ENCODE peak calls at places on chromosomes 11 and 22, in nine cellular contexts. One of them, this sample, is unnamed.

GRCh38 chr11:6410695-6411430 is 8.0 kb downstream of the APBB1 start:
- DNase-seq in psoas muscle: no peak
- DNase-seq in spleen: peak
- DNase-seq in epithelial cell of proximal tubule: no peak
- DNase-seq in HEK293T: no peak
- DNase-seq in EH: no peak
- DNase-seq in activated T-cell treated with anti-CD3 and anti-CD28 coated beads, Interleukin-2, amount 50 U/mL, for 1 hour: no peak
- DNase-seq in WTC11: no peak
- DNase-seq in NCI-H1048: no peak
- DNase-seq in this sample: no peak

GRCh38 chr22:23143119-23143518 is 1.3 kb upstream of the RSPH14 start:
- DNase-seq in psoas muscle: no peak
- DNase-seq in spleen: no peak
- DNase-seq in epithelial cell of proximal tubule: no peak
- DNase-seq in HEK293T: no peak
- DNase-seq in EH: no peak
- DNase-seq in activated T-cell treated with anti-CD3 and anti-CD28 coated beads, Interleukin-2, amount 50 U/mL, for 1 hour: no peak
- DNase-seq in WTC11: no peak
- DNase-seq in NCI-H1048: no peak
- DNase-seq in this sample: no peak

GRCh38 chr11:620201-620600 is 4.5 kb upstream of the IRF7 start:
- DNase-seq in psoas muscle: no peak
- DNase-seq in spleen: peak
- DNase-seq in epithelial cell of proximal tubule: no peak
- DNase-seq in HEK293T: no peak
- DNase-seq in EH: no peak
- DNase-seq in activated T-cell treated with anti-CD3 and anti-CD28 coated beads, Interleukin-2, amount 50 U/mL, for 1 hour: no peak
- DNase-seq in WTC11: no peak
- DNase-seq in NCI-H1048: no peak
- DNase-seq in this sample: no peak

GRCh38 chr11:112289588-112290461 is 29.2 kb upstream of the PLET1 start:
- DNase-seq in psoas muscle: peak
- DNase-seq in spleen: peak
- DNase-seq in epithelial cell of proximal tubule: no peak
- DNase-seq in HEK293T: peak
- DNase-seq in EH: peak
- DNase-seq in activated T-cell treated with anti-CD3 and anti-CD28 coated beads, Interleukin-2, amount 50 U/mL, for 1 hour: peak
- DNase-seq in WTC11: peak
- DNase-seq in NCI-H1048: peak
- DNase-seq in this sample: peak

GRCh38 chr11:57249384-57250319 is 12.6 kb upstream of the APLNR start:
- DNase-seq in psoas muscle: peak
- DNase-seq in spleen: peak
- DNase-seq in epithelial cell of proximal tubule: no peak
- DNase-seq in HEK293T: peak
- DNase-seq in EH: peak
- DNase-seq in activated T-cell treated with anti-CD3 and anti-CD28 coated beads, Interleukin-2, amount 50 U/mL, for 1 hour: peak
- DNase-seq in WTC11: peak
- DNase-seq in NCI-H1048: peak
- DNase-seq in this sample: peak

GRCh38 chr11:117511483-117511934 is 183.9 kb downstream of the CEP164 start:
- DNase-seq in psoas muscle: no peak
- DNase-seq in spleen: no peak
- DNase-seq in epithelial cell of proximal tubule: no peak
- DNase-seq in HEK293T: no peak
- DNase-seq in EH: no peak
- DNase-seq in activated T-cell treated with anti-CD3 and anti-CD28 coated beads, Interleukin-2, amount 50 U/mL, for 1 hour: no peak
- DNase-seq in WTC11: no peak
- DNase-seq in NCI-H1048: no peak
- DNase-seq in this sample: no peak

GRCh38 chr11:126776125-126776524 is 224.4 kb downstream of the KIRREL3 start:
- DNase-seq in psoas muscle: no peak
- DNase-seq in spleen: no peak
- DNase-seq in epithelial cell of proximal tubule: no peak
- DNase-seq in HEK293T: no peak
- DNase-seq in EH: no peak
- DNase-seq in activated T-cell treated with anti-CD3 and anti-CD28 coated beads, Interleukin-2, amount 50 U/mL, for 1 hour: no peak
- DNase-seq in WTC11: no peak
- DNase-seq in NCI-H1048: no peak
- DNase-seq in this sample: no peak

GRCh38 chr22:20582171-20582511 is 74.7 kb downstream of the MED15 start:
- DNase-seq in psoas muscle: no peak
- DNase-seq in spleen: peak
- DNase-seq in epithelial cell of proximal tubule: no peak
- DNase-seq in HEK293T: no peak
- DNase-seq in EH: no peak
- DNase-seq in activated T-cell treated with anti-CD3 and anti-CD28 coated beads, Interleukin-2, amount 50 U/mL, for 1 hour: no peak
- DNase-seq in WTC11: no peak
- DNase-seq in NCI-H1048: no peak
- DNase-seq in this sample: no peak

GRCh38 chr11:2892215-2893020 is 6.8 kb upstream of the CDKN1C start:
- DNase-seq in psoas muscle: no peak
- DNase-seq in spleen: peak
- DNase-seq in epithelial cell of proximal tubule: no peak
- DNase-seq in HEK293T: peak
- DNase-seq in EH: peak
- DNase-seq in activated T-cell treated with anti-CD3 and anti-CD28 coated beads, Interleukin-2, amount 50 U/mL, for 1 hour: peak
- DNase-seq in WTC11: peak
- DNase-seq in NCI-H1048: no peak
- DNase-seq in this sample: peak

GRCh38 chr11:47413908-47414684 is 5.7 kb downstream of the SLC39A13 start:
- DNase-seq in psoas muscle: peak
- DNase-seq in spleen: no peak
- DNase-seq in epithelial cell of proximal tubule: no peak
- DNase-seq in HEK293T: no peak
- DNase-seq in EH: peak
- DNase-seq in activated T-cell treated with anti-CD3 and anti-CD28 coated beads, Interleukin-2, amount 50 U/mL, for 1 hour: no peak
- DNase-seq in WTC11: no peak
- DNase-seq in NCI-H1048: no peak
- DNase-seq in this sample: no peak

GRCh38 chr22:46113110-46113909 is 37.0 kb upstream of the PPARA start:
- DNase-seq in psoas muscle: no peak
- DNase-seq in spleen: no peak
- DNase-seq in epithelial cell of proximal tubule: no peak
- DNase-seq in HEK293T: no peak
- DNase-seq in EH: peak
- DNase-seq in activated T-cell treated with anti-CD3 and anti-CD28 coated beads, Interleukin-2, amount 50 U/mL, for 1 hour: no peak
- DNase-seq in WTC11: no peak
- DNase-seq in NCI-H1048: no peak
- DNase-seq in this sample: no peak

GRCh38 chr11:18203723-18204122 is 31.1 kb downstream of the MRGPRX4 start:
- DNase-seq in psoas muscle: no peak
- DNase-seq in spleen: no peak
- DNase-seq in epithelial cell of proximal tubule: no peak
- DNase-seq in HEK293T: peak
- DNase-seq in EH: peak
- DNase-seq in activated T-cell treated with anti-CD3 and anti-CD28 coated beads, Interleukin-2, amount 50 U/mL, for 1 hour: no peak
- DNase-seq in WTC11: peak
- DNase-seq in NCI-H1048: no peak
- DNase-seq in this sample: no peak

GRCh38 chr11:2768471-2769408 is 68.9 kb upstream of the KCNQ1OT1 start:
- DNase-seq in psoas muscle: no peak
- DNase-seq in spleen: peak
- DNase-seq in epithelial cell of proximal tubule: no peak
- DNase-seq in HEK293T: no peak
- DNase-seq in EH: peak
- DNase-seq in activated T-cell treated with anti-CD3 and anti-CD28 coated beads, Interleukin-2, amount 50 U/mL, for 1 hour: peak
- DNase-seq in WTC11: no peak
- DNase-seq in NCI-H1048: no peak
- DNase-seq in this sample: peak

GRCh38 chr11:11988099-11988651 is 20.3 kb downstream of the DKK3 start:
- DNase-seq in psoas muscle: no peak
- DNase-seq in spleen: no peak
- DNase-seq in epithelial cell of proximal tubule: no peak
- DNase-seq in HEK293T: no peak
- DNase-seq in EH: peak
- DNase-seq in activated T-cell treated with anti-CD3 and anti-CD28 coated beads, Interleukin-2, amount 50 U/mL, for 1 hour: no peak
- DNase-seq in WTC11: no peak
- DNase-seq in NCI-H1048: no peak
- DNase-seq in this sample: no peak

GRCh38 chr11:37946155-37946766 is 1348.2 kb upstream of the RAG2 start:
- DNase-seq in psoas muscle: no peak
- DNase-seq in spleen: no peak
- DNase-seq in epithelial cell of proximal tubule: peak
- DNase-seq in HEK293T: no peak
- DNase-seq in EH: peak
- DNase-seq in activated T-cell treated with anti-CD3 and anti-CD28 coated beads, Interleukin-2, amount 50 U/mL, for 1 hour: no peak
- DNase-seq in WTC11: peak
- DNase-seq in NCI-H1048: peak
- DNase-seq in this sample: no peak

GRCh38 chr11:65992056-65992455 is 9.9 kb downstream of the EIF1AD start:
- DNase-seq in psoas muscle: no peak
- DNase-seq in spleen: no peak
- DNase-seq in epithelial cell of proximal tubule: no peak
- DNase-seq in HEK293T: no peak
- DNase-seq in EH: no peak
- DNase-seq in activated T-cell treated with anti-CD3 and anti-CD28 coated beads, Interleukin-2, amount 50 U/mL, for 1 hour: no peak
- DNase-seq in WTC11: no peak
- DNase-seq in NCI-H1048: no peak
- DNase-seq in this sample: no peak

GRCh38 chr11:2194877-2195755 is 23.5 kb upstream of the TH start:
- DNase-seq in psoas muscle: no peak
- DNase-seq in spleen: no peak
- DNase-seq in epithelial cell of proximal tubule: no peak
- DNase-seq in HEK293T: peak
- DNase-seq in EH: peak
- DNase-seq in activated T-cell treated with anti-CD3 and anti-CD28 coated beads, Interleukin-2, amount 50 U/mL, for 1 hour: peak
- DNase-seq in WTC11: peak
- DNase-seq in NCI-H1048: no peak
- DNase-seq in this sample: peak

GRCh38 chr11:126834149-126834548 is 166.4 kb downstream of the KIRREL3 start:
- DNase-seq in psoas muscle: no peak
- DNase-seq in spleen: no peak
- DNase-seq in epithelial cell of proximal tubule: no peak
- DNase-seq in HEK293T: no peak
- DNase-seq in EH: peak
- DNase-seq in activated T-cell treated with anti-CD3 and anti-CD28 coated beads, Interleukin-2, amount 50 U/mL, for 1 hour: no peak
- DNase-seq in WTC11: no peak
- DNase-seq in NCI-H1048: no peak
- DNase-seq in this sample: no peak

GRCh38 chr22:26956346-26956745 is 299.0 kb downstream of the MIAT start:
- DNase-seq in psoas muscle: no peak
- DNase-seq in spleen: no peak
- DNase-seq in epithelial cell of proximal tubule: no peak
- DNase-seq in HEK293T: no peak
- DNase-seq in EH: no peak
- DNase-seq in activated T-cell treated with anti-CD3 and anti-CD28 coated beads, Interleukin-2, amount 50 U/mL, for 1 hour: no peak
- DNase-seq in WTC11: no peak
- DNase-seq in NCI-H1048: no peak
- DNase-seq in this sample: no peak

GRCh38 chr11:126359431-126360048 is 4.1 kb downstream of the ST3GAL4 start:
- DNase-seq in psoas muscle: peak
- DNase-seq in spleen: peak
- DNase-seq in epithelial cell of proximal tubule: no peak
- DNase-seq in HEK293T: no peak
- DNase-seq in EH: peak
- DNase-seq in activated T-cell treated with anti-CD3 and anti-CD28 coated beads, Interleukin-2, amount 50 U/mL, for 1 hour: no peak
- DNase-seq in WTC11: no peak
- DNase-seq in NCI-H1048: no peak
- DNase-seq in this sample: no peak

GRCh38 chr11:118200901-118201680 is 23.7 kb downstream of the JAML start:
- DNase-seq in psoas muscle: no peak
- DNase-seq in spleen: no peak
- DNase-seq in epithelial cell of proximal tubule: no peak
- DNase-seq in HEK293T: no peak
- DNase-seq in EH: no peak
- DNase-seq in activated T-cell treated with anti-CD3 and anti-CD28 coated beads, Interleukin-2, amount 50 U/mL, for 1 hour: peak
- DNase-seq in WTC11: no peak
- DNase-seq in NCI-H1048: no peak
- DNase-seq in this sample: no peak

GRCh38 chr11:62242021-62242420 is at the start of gene SCGB1D2:
- DNase-seq in psoas muscle: peak
- DNase-seq in spleen: no peak
- DNase-seq in epithelial cell of proximal tubule: peak
- DNase-seq in HEK293T: peak
- DNase-seq in EH: no peak
- DNase-seq in activated T-cell treated with anti-CD3 and anti-CD28 coated beads, Interleukin-2, amount 50 U/mL, for 1 hour: no peak
- DNase-seq in WTC11: peak
- DNase-seq in NCI-H1048: no peak
- DNase-seq in this sample: no peak

GRCh38 chr11:45928535-45929215 is 6.2 kb downstream of the LARGE2 start:
- DNase-seq in psoas muscle: no peak
- DNase-seq in spleen: peak
- DNase-seq in epithelial cell of proximal tubule: no peak
- DNase-seq in HEK293T: no peak
- DNase-seq in EH: no peak
- DNase-seq in activated T-cell treated with anti-CD3 and anti-CD28 coated beads, Interleukin-2, amount 50 U/mL, for 1 hour: no peak
- DNase-seq in WTC11: no peak
- DNase-seq in NCI-H1048: no peak
- DNase-seq in this sample: peak

GRCh38 chr11:561148-562003 is 606 bp downstream of the RASSF7 start:
- DNase-seq in psoas muscle: no peak
- DNase-seq in spleen: no peak
- DNase-seq in epithelial cell of proximal tubule: no peak
- DNase-seq in HEK293T: no peak
- DNase-seq in EH: peak
- DNase-seq in activated T-cell treated with anti-CD3 and anti-CD28 coated beads, Interleukin-2, amount 50 U/mL, for 1 hour: no peak
- DNase-seq in WTC11: no peak
- DNase-seq in NCI-H1048: no peak
- DNase-seq in this sample: no peak

GRCh38 chr11:82902086-82902485 is 550 bp downstream of the DDIAS start:
- DNase-seq in psoas muscle: no peak
- DNase-seq in spleen: no peak
- DNase-seq in epithelial cell of proximal tubule: no peak
- DNase-seq in HEK293T: no peak
- DNase-seq in EH: no peak
- DNase-seq in activated T-cell treated with anti-CD3 and anti-CD28 coated beads, Interleukin-2, amount 50 U/mL, for 1 hour: no peak
- DNase-seq in WTC11: no peak
- DNase-seq in NCI-H1048: no peak
- DNase-seq in this sample: no peak

GRCh38 chr11:68142028-68142412 is 20.8 kb upstream of the CHKA start:
- DNase-seq in psoas muscle: no peak
- DNase-seq in spleen: no peak
- DNase-seq in epithelial cell of proximal tubule: no peak
- DNase-seq in HEK293T: no peak
- DNase-seq in EH: no peak
- DNase-seq in activated T-cell treated with anti-CD3 and anti-CD28 coated beads, Interleukin-2, amount 50 U/mL, for 1 hour: peak
- DNase-seq in WTC11: no peak
- DNase-seq in NCI-H1048: no peak
- DNase-seq in this sample: peak

GRCh38 chr22:38435960-38436359 is 19.0 kb downstream of the KCNJ4 start:
- DNase-seq in psoas muscle: no peak
- DNase-seq in spleen: no peak
- DNase-seq in epithelial cell of proximal tubule: no peak
- DNase-seq in HEK293T: no peak
- DNase-seq in EH: no peak
- DNase-seq in activated T-cell treated with anti-CD3 and anti-CD28 coated beads, Interleukin-2, amount 50 U/mL, for 1 hour: no peak
- DNase-seq in WTC11: no peak
- DNase-seq in NCI-H1048: no peak
- DNase-seq in this sample: no peak

GRCh38 chr22:46501701-46502100 is 35.7 kb downstream of the CELSR1 start:
- DNase-seq in psoas muscle: no peak
- DNase-seq in spleen: no peak
- DNase-seq in epithelial cell of proximal tubule: peak
- DNase-seq in HEK293T: no peak
- DNase-seq in EH: peak
- DNase-seq in activated T-cell treated with anti-CD3 and anti-CD28 coated beads, Interleukin-2, amount 50 U/mL, for 1 hour: no peak
- DNase-seq in WTC11: no peak
- DNase-seq in NCI-H1048: no peak
- DNase-seq in this sample: no peak

GRCh38 chr22:37455896-37456295 is 28.6 kb upstream of the ELFN2 start:
- DNase-seq in psoas muscle: no peak
- DNase-seq in spleen: no peak
- DNase-seq in epithelial cell of proximal tubule: no peak
- DNase-seq in HEK293T: no peak
- DNase-seq in EH: no peak
- DNase-seq in activated T-cell treated with anti-CD3 and anti-CD28 coated beads, Interleukin-2, amount 50 U/mL, for 1 hour: no peak
- DNase-seq in WTC11: no peak
- DNase-seq in NCI-H1048: no peak
- DNase-seq in this sample: no peak